ENCODE peak calls at places on chromosomes 1 and 21, in ten cellular contexts. X is choroid plexus epithelial cell, R is colonic mucosa, E is cardiac fibroblast, P is fibroblast of pulmonary artery, L is esophagus muscularis mucosa, K is fibroblast of lung, T is IMR-90, Y is AG10803, W is astrocyte. M is an unnamed sample.

GRCh38 chr1:202016022-202016624 is 5.7 kb downstream of the ELF3 start:
- DNase-seq in Y (peak; percentile 45), R (peak; percentile 47), T (peak; percentile 78), L (no peak), E (no peak), P (no peak), X (peak; percentile 56), W (peak; percentile 23), K (peak; percentile 31), M (no peak)

GRCh38 chr1:45929257-45929687 is 125.9 kb downstream of the MAST2 start:
- DNase-seq in E (peak; percentile 82), R (no peak), W (peak; percentile 94), T (peak; percentile 96), P (peak; percentile 80), L (no peak), Y (peak; percentile 91), X (peak; percentile 93), K (peak; percentile 95), M (peak; percentile 7)

GRCh38 chr1:192764675-192765074 is 44.2 kb upstream of the RGS2 start:
- DNase-seq in T (no peak), L (no peak), K (no peak), P (no peak), Y (no peak), R (no peak), E (no peak), X (no peak), W (no peak), M (no peak)

GRCh38 chr21:15872236-15872635 is 142.5 kb downstream of the USP25 start:
- DNase-seq in R (no peak), K (no peak), E (no peak), W (no peak), P (no peak), L (no peak), X (no peak), T (no peak), Y (no peak), M (no peak)

GRCh38 chr1:190679444-190679843 is 201.8 kb upstream of the BRINP3 start:
- DNase-seq in L (no peak), P (peak; percentile 5), K (peak; percentile 15), T (no peak), Y (no peak), E (no peak), X (no peak), R (no peak), W (peak; percentile 4), M (peak; percentile 64)

GRCh38 chr1:119139857-119140176 is 636 bp downstream of the WARS2 start:
- DNase-seq in X (no peak), P (no peak), K (no peak), T (no peak), Y (no peak), L (no peak), E (no peak), R (no peak), W (no peak), M (no peak)

GRCh38 chr1:39110325-39110851 is 84.2 kb downstream of the NDUFS5 start:
- DNase-seq in E (peak; percentile 93), L (no peak), K (peak; percentile 93), X (peak; percentile 88), T (peak; percentile 76), Y (peak; percentile 97), R (no peak), W (peak; percentile 94), P (peak; percentile 92), M (peak; percentile 79)

GRCh38 chr1:94235189-94236020 is 2.0 kb downstream of the ARHGAP29 start:
- DNase-seq in X (peak; percentile 52), P (peak; percentile 31), R (no peak), T (no peak), Y (no peak), W (no peak), L (no peak), K (no peak), E (peak; percentile 39), M (no peak)

GRCh38 chr1:155713054-155713453 is 24.2 kb downstream of the DAP3 start:
- DNase-seq in E (no peak), P (no peak), X (no peak), K (no peak), T (no peak), R (no peak), W (no peak), L (no peak), Y (no peak), M (no peak)

GRCh38 chr1:233721003-233721595 is 107.2 kb downstream of the KCNK1 start:
- DNase-seq in K (no peak), X (no peak), R (no peak), L (peak; percentile 50), T (no peak), Y (no peak), E (no peak), P (no peak), W (no peak), M (peak; percentile 66)

GRCh38 chr1:19846338-19846737 is 31.3 kb upstream of the RNF186 start:
- DNase-seq in W (no peak), L (peak; percentile 17), R (peak; percentile 47), T (no peak), Y (no peak), E (no peak), K (no peak), X (no peak), P (no peak), M (no peak)

DNA sequence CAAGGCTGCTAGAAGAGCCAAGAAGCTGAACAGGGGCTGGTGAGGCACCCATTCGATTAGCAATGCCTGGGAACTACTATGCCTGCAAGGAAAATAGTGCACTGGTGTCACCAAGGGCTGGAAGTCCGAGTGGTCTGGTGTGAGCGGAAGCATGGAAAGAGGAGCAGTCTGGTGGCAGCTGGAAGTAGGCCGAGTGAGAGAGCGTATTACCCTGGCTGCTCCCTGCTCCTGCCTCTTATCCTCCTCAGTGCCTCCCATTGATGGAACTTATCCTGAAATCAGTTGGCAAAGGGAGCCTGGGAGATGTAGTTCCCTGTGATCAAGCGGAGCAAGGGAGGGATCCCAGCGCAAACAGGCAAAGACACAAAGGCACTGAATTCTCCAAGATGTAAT is 9.6 kb downstream of the SMAP2 start:
- DNase-seq in L (no peak), T (no peak), K (no peak), Y (no peak), P (no peak), W (peak; percentile 37), X (no peak), E (no peak), R (no peak), M (no peak)
- H3K4me3 ChIP-seq in L (no peak overlapping the region), T (no peak overlapping the region), K (no peak overlapping the region), Y (no peak overlapping the region), P (no peak overlapping the region), W (no peak overlapping the region), X (no peak overlapping the region), E (no peak overlapping the region), R (no peak overlapping the region), M (no peak overlapping the region)

DNA sequence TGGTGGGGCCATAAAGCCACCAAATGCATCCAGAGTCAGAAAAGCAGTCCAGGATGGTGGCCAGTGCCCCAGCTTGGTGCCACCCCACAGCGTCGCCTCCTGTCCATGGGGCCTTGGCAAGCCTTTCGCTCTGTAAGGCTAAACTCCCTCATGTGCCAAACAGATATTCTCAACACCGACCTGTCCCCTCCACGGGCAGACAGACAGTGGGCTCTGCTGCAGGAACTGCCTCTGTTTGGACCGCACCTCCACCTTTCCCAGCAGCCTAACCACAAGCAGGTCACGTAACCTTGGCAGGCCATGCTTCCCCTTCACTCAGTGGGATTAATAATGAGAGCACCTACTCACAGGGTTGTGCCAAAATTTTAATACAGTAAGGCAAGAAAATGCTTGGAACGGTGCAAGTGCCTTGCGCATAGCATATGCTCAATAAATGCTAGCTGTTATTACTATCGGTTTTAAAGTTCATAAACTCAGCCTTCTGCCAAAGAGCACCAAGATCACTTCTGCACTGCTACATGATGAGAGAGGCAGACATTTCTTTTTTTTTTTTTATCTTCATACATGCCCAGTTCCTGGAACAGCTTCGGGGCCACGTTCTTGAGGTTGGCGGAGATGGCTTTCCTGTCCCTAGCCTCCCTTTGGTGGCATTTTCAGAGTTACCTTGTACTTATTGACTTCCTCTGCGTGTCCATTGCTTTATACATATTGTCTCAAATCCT is 11.6 kb downstream of the RUNX1 start:
- DNase-seq in Y (no peak), K (no peak), T (no peak), P (no peak), R (no peak), E (no peak), W (no peak), X (no peak), L (no peak), M (no peak)
- TF ChIP-seq CTCF in Y (no peak), K (no peak), T (no peak), P (no peak), R (no peak), E (no peak), W (no peak), X (no peak), L (no peak), M (no peak)

GRCh38 chr1:29388884-29389283 is 152.6 kb downstream of the PTPRU start:
- DNase-seq in W (no peak), T (no peak), R (no peak), P (no peak), L (peak; percentile 24), Y (no peak), K (no peak), E (no peak), X (no peak), M (no peak)

GRCh38 chr1:29390075-29390474 is 153.8 kb downstream of the PTPRU start:
- DNase-seq in R (peak; percentile 6), W (no peak), L (no peak), X (no peak), K (no peak), T (no peak), P (no peak), Y (no peak), E (no peak), M (no peak)

GRCh38 chr1:29390491-29391361 is 154.4 kb downstream of the PTPRU start:
- DNase-seq in E (no peak), R (peak; percentile 7), W (no peak), X (peak; percentile 8), T (no peak), Y (no peak), L (no peak), P (no peak), K (no peak), M (no peak)

GRCh38 chr1:29388170-29388569 is 151.8 kb downstream of the PTPRU start:
- DNase-seq in K (no peak), L (peak; percentile 81), R (peak; percentile 4), Y (no peak), P (no peak), W (no peak), E (no peak), T (no peak), X (no peak), M (no peak)

DNA sequence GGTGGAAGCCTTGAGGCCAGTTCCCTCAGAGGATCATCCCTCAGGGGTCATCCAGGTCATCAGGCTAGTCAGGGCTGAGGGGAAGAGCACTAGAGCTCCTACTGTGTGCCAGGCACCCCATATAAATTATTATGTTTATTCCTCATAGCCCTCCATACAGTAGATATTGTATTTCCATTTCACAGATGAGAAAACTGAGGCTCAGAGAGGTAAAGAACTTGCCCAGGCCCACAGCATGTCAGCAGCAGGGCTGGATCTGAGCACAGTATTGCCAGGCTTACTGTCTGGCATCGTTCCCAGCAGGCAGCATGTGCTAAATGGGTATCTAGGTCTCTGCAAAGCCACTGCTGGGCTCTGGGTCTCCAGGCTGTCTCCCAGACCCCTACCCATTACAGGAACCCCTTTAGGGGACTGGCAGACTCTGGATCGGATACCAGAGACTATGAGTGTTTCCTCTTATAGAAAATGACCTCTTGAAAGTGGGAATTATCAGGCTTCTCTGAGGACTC is 153.3 kb downstream of the PTPRU start:
- DNase-seq in L (no peak), R (peak; percentile 2), T (no peak), K (no peak), E (no peak), P (no peak), Y (no peak), W (no peak), X (no peak), M (no peak)
- H3K4me3 ChIP-seq in L (no peak overlapping the region), R (no peak overlapping the region), T (no peak overlapping the region), K (no peak overlapping the region), E (no peak overlapping the region), P (no peak overlapping the region), Y (no peak overlapping the region), W (no peak overlapping the region), X (no peak overlapping the region), M (no peak overlapping the region)

GRCh38 chr21:20519076-20519475 is 479.1 kb upstream of the NCAM2 start:
- DNase-seq in Y (no peak), X (no peak), K (no peak), R (no peak), L (no peak), E (no peak), W (no peak), T (no peak), P (no peak), M (no peak)
- TF ChIP-seq CTCF in Y (no peak), X (no peak), K (no peak), R (no peak), L (no peak), E (no peak), W (no peak), T (no peak), P (no peak), M (no peak)

M was measured in epithelial cell of esophagus.